ENCODE peak calls at places on chromosomes 16 and 17, in five cellular contexts. U is ELF-1; D is pons; W is CD4-positive, CD25-positive, alpha-beta regulatory T cell; C is stimulated activated CD8-positive, alpha-beta memory T cell treated with anti-CD3 and anti-CD28 coated beads, Interleukin-15, amount 100 ng/mL, for 48 hours. S is an unnamed sample.

GRCh38 chr17:21460358-21460757 is 84.2 kb downstream of the KCNJ12 start:
- DNase-seq in U (no peak), D (no peak), W (no peak), C (no peak), S (no peak)

GRCh38 chr17:28967240-28968135 is 16.2 kb upstream of the PHF12 start:
- DNase-seq in U (peak), D (no peak), W (no peak), C (no peak), S (no peak)

GRCh38 chr16:59567496-59567895 is 833.4 kb upstream of the GOT2 start:
- DNase-seq in U (peak), D (no peak), W (no peak), C (no peak), S (no peak)

GRCh38 chr16:75491876-75492275 is 3.4 kb downstream of the CHST6 start:
- DNase-seq in U (peak), D (peak), W (no peak), C (no peak), S (no peak)

GRCh38 chr16:2473999-2474876 is 689 bp upstream of the TBC1D24 start:
- DNase-seq in U (peak), D (no peak), W (peak), C (peak), S (peak)

GRCh38 chr16:85564277-85565051 is 48.7 kb upstream of the GSE1 start:
- DNase-seq in U (no peak), D (no peak), W (no peak), C (peak), S (no peak)

GRCh38 chr17:53912117-53912516 is 89.4 kb downstream of the KIF2B start:
- DNase-seq in U (no peak), D (no peak), W (no peak), C (no peak), S (no peak)

GRCh38 chr16:11511801-11512200 is 74.9 kb downstream of the LITAF start:
- DNase-seq in U (no peak), D (no peak), W (no peak), C (no peak), S (no peak)

GRCh38 chr17:7854078-7854777 is 638 bp upstream of the TMEM88 start:
- DNase-seq in U (no peak), D (no peak), W (no peak), C (no peak), S (no peak)

GRCh38 chr16:53022374-53022773 is 30.3 kb downstream of the CHD9NB start:
- DNase-seq in U (peak), D (peak), W (peak), C (no peak), S (peak)

GRCh38 chr16:626787-627457 is 3.9 kb upstream of the WFIKKN1 start:
- DNase-seq in U (no peak), D (no peak), W (no peak), C (no peak), S (no peak)

S was measured in GM10248.